ENCODE peak calls at places on chromosomes 7 and 10, in ten cellular contexts. One of them, this sample, is unnamed.

GRCh38 chr10:100109670-100110069 is 28.0 kb upstream of the CPN1 start:
- DNase-seq in heart right ventricle: no peak
- DNase-seq in glutamatergic neuron: no peak
- DNase-seq in A673: no peak
- DNase-seq in endothelial cell: no peak
- DNase-seq in IMR-90: no peak
- DNase-seq in NB4: no peak
- DNase-seq in astrocyte of the spinal cord: no peak
- DNase-seq in mesothelial cell of epicardium: no peak
- DNase-seq in Peyer's patch: no peak
- DNase-seq in this sample: no peak

GRCh38 chr10:29957887-29958330 is 101.5 kb downstream of the JCAD start:
- DNase-seq in mesothelial cell of epicardium: no peak
- DNase-seq in astrocyte of the spinal cord: peak; percentile 50
- DNase-seq in A673: no peak
- DNase-seq in endothelial cell: no peak
- DNase-seq in NB4: peak; percentile 7
- DNase-seq in Peyer's patch: no peak
- DNase-seq in IMR-90: no peak
- DNase-seq in glutamatergic neuron: peak; percentile 22
- DNase-seq in heart right ventricle: peak; percentile 16
- DNase-seq in this sample: no peak

GRCh38 chr10:12844796-12845524 is 156.6 kb downstream of the CCDC3 start:
- DNase-seq in NB4: no peak
- DNase-seq in astrocyte of the spinal cord: peak; percentile 90
- DNase-seq in heart right ventricle: peak; percentile 57
- DNase-seq in Peyer's patch: no peak
- DNase-seq in glutamatergic neuron: no peak
- DNase-seq in IMR-90: peak; percentile 91
- DNase-seq in mesothelial cell of epicardium: peak; percentile 53
- DNase-seq in A673: peak; percentile 69
- DNase-seq in endothelial cell: no peak
- DNase-seq in this sample: no peak

GRCh38 chr7:103988468-103989199 is 824 bp downstream of the RELN start:
- DNase-seq in Peyer's patch: no peak
- DNase-seq in endothelial cell: peak; percentile 12
- DNase-seq in A673: peak; percentile 11
- DNase-seq in IMR-90: no peak
- DNase-seq in glutamatergic neuron: peak; percentile 33
- DNase-seq in astrocyte of the spinal cord: peak; percentile 19
- DNase-seq in NB4: no peak
- DNase-seq in heart right ventricle: no peak
- DNase-seq in mesothelial cell of epicardium: no peak
- DNase-seq in this sample: no peak

GRCh38 chr10:104099274-104099673 is 13.6 kb upstream of the COL17A1 start:
- DNase-seq in mesothelial cell of epicardium: no peak
- DNase-seq in A673: no peak
- DNase-seq in glutamatergic neuron: no peak
- DNase-seq in NB4: no peak
- DNase-seq in heart right ventricle: no peak
- DNase-seq in Peyer's patch: no peak
- DNase-seq in IMR-90: peak; percentile 75
- DNase-seq in endothelial cell: no peak
- DNase-seq in astrocyte of the spinal cord: peak; percentile 37
- DNase-seq in this sample: no peak

GRCh38 chr7:143299840-143300239 is 11.7 kb downstream of the CASP2 start:
- DNase-seq in heart right ventricle: no peak
- DNase-seq in glutamatergic neuron: peak; percentile 67
- DNase-seq in IMR-90: no peak
- DNase-seq in Peyer's patch: peak; percentile 82
- DNase-seq in A673: peak; percentile 47
- DNase-seq in mesothelial cell of epicardium: no peak
- DNase-seq in astrocyte of the spinal cord: no peak
- DNase-seq in NB4: peak; percentile 78
- DNase-seq in endothelial cell: peak; percentile 66
- DNase-seq in this sample: no peak

GRCh38 chr10:132898391-132899053 is 43.8 kb downstream of the CFAP46 start:
- DNase-seq in Peyer's patch: peak; percentile 39
- DNase-seq in A673: no peak
- DNase-seq in astrocyte of the spinal cord: no peak
- DNase-seq in IMR-90: no peak
- DNase-seq in heart right ventricle: no peak
- DNase-seq in endothelial cell: no peak
- DNase-seq in NB4: no peak
- DNase-seq in mesothelial cell of epicardium: no peak
- DNase-seq in glutamatergic neuron: peak; percentile 13
- DNase-seq in this sample: no peak

GRCh38 chr7:39937366-39938153 is 12.5 kb upstream of the CDK13 start:
- DNase-seq in heart right ventricle: no peak
- DNase-seq in A673: no peak
- DNase-seq in astrocyte of the spinal cord: no peak
- DNase-seq in NB4: no peak
- DNase-seq in mesothelial cell of epicardium: no peak
- DNase-seq in glutamatergic neuron: no peak
- DNase-seq in endothelial cell: no peak
- DNase-seq in IMR-90: no peak
- DNase-seq in Peyer's patch: no peak
- DNase-seq in this sample: no peak

DNA sequence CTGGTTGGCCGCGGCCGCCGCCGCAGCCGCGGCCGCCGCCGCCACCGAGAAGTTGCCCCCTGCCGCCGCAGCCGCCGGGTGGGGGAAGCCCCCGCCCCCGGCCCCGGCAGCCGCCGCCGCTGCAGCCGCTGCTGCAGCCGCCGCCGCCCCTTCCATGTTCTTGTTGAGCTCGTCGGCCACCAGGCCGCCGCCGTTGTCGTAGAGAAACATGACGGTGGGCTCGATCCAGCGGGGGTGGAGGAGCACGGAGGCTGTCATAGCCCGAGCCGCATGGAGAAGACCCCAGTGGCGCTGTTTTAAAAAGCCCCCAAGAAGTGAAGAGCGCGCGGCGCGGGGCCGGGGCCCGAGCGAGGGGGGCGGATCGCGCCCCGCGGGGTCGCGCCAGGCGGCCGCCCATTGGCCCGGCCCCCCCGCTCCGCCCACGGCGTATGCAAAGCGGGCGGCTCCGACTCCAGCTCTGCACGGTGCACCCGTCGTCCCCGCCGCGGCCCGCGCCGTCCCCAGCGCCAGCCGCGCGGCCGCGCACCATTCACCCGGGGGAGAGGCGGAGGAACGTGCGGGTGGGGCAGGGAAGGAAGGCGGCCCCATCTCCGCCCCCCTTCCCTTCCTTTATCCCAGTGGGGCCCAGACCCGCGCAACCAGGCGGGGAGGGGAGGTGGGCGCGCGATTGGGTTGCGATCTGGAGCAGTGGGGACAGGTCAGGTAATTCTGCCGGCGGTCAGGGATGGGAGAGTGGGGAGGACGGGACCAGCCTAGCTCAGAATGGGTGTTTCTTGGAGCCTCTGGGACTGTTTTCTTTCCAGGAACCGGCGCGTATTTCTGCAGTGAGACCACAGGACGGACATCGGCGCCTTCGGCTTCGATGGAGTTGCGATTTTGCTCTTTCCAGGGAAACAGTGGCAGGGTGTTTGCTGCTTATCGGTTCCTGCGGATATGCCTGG is at the start of gene HOXA13:
- DNase-seq in Peyer's patch: no peak
- DNase-seq in glutamatergic neuron: peak; percentile 64
- DNase-seq in heart right ventricle: no peak
- DNase-seq in IMR-90: no peak
- DNase-seq in A673: peak; percentile 45
- DNase-seq in NB4: peak; percentile 97
- DNase-seq in mesothelial cell of epicardium: peak; percentile 72
- DNase-seq in astrocyte of the spinal cord: no peak
- DNase-seq in endothelial cell: no peak
- DNase-seq in this sample: no peak
- TF ChIP-seq CTCF in Peyer's patch: no peak
- TF ChIP-seq CTCF in glutamatergic neuron: no peak
- TF ChIP-seq CTCF in heart right ventricle: no peak
- TF ChIP-seq CTCF in IMR-90: no peak
- TF ChIP-seq CTCF in A673: no peak
- TF ChIP-seq CTCF in NB4: no peak
- TF ChIP-seq CTCF in mesothelial cell of epicardium: no peak
- TF ChIP-seq CTCF in astrocyte of the spinal cord: no peak
- TF ChIP-seq CTCF in endothelial cell: no peak
- TF ChIP-seq CTCF in this sample: no peak

GRCh38 chr7:154795437-154795836 is 207.5 kb downstream of the PAXIP1 start:
- DNase-seq in heart right ventricle: no peak
- DNase-seq in astrocyte of the spinal cord: no peak
- DNase-seq in endothelial cell: no peak
- DNase-seq in IMR-90: no peak
- DNase-seq in glutamatergic neuron: no peak
- DNase-seq in mesothelial cell of epicardium: no peak
- DNase-seq in A673: no peak
- DNase-seq in NB4: no peak
- DNase-seq in Peyer's patch: no peak
- DNase-seq in this sample: no peak

GRCh38 chr7:154792436-154793055 is 210.4 kb downstream of the PAXIP1 start:
- DNase-seq in mesothelial cell of epicardium: no peak
- DNase-seq in heart right ventricle: no peak
- DNase-seq in glutamatergic neuron: no peak
- DNase-seq in A673: no peak
- DNase-seq in astrocyte of the spinal cord: no peak
- DNase-seq in NB4: no peak
- DNase-seq in endothelial cell: no peak
- DNase-seq in Peyer's patch: no peak
- DNase-seq in IMR-90: no peak
- DNase-seq in this sample: no peak

GRCh38 chr7:154795014-154795413 is 207.9 kb downstream of the PAXIP1 start:
- DNase-seq in IMR-90: no peak
- DNase-seq in astrocyte of the spinal cord: no peak
- DNase-seq in glutamatergic neuron: no peak
- DNase-seq in NB4: peak; percentile 15
- DNase-seq in Peyer's patch: no peak
- DNase-seq in mesothelial cell of epicardium: no peak
- DNase-seq in heart right ventricle: no peak
- DNase-seq in endothelial cell: no peak
- DNase-seq in A673: no peak
- DNase-seq in this sample: no peak

GRCh38 chr7:154791611-154792010 is 211.3 kb downstream of the PAXIP1 start:
- DNase-seq in A673: no peak
- DNase-seq in Peyer's patch: no peak
- DNase-seq in NB4: no peak
- DNase-seq in glutamatergic neuron: no peak
- DNase-seq in IMR-90: no peak
- DNase-seq in mesothelial cell of epicardium: no peak
- DNase-seq in heart right ventricle: no peak
- DNase-seq in astrocyte of the spinal cord: no peak
- DNase-seq in endothelial cell: no peak
- DNase-seq in this sample: no peak

DNA sequence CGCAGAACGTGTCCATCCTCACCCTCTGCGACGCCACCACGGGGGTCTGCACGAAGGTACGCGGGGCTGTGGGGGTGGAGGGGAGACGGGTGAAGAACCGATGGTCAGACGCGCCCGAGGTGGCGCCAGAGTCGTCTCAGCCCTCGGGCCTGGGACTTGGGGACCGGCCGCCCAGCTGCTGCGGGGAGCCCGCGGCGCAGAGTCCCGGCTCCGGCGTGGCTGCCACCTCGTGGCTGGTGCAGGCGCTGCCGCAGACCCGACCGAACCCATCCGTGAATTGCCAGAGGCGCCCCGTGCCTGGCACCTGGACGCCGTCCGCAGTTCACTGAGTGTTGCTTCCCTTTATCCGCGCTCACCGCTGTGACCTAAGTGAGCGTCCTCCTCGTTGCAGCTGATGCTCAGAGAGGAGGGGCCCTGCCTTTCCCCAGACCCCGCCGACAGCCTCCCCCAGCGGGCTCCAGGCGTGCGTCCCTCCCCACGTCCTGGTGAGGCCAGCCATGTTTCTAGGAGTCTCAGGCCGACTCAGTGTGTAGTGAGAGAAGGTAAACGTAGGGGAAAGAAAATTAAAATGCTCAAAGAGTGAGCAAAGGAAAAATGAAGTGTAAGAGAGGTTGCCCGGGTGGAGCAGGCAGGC is 208.7 kb downstream of the PAXIP1 start:
- DNase-seq in glutamatergic neuron: no peak
- DNase-seq in mesothelial cell of epicardium: peak; percentile 62
- DNase-seq in NB4: no peak
- DNase-seq in astrocyte of the spinal cord: no peak
- DNase-seq in heart right ventricle: no peak
- DNase-seq in endothelial cell: peak; percentile 79
- DNase-seq in A673: peak; percentile 7
- DNase-seq in IMR-90: no peak
- DNase-seq in Peyer's patch: no peak
- DNase-seq in this sample: no peak
- TF ChIP-seq CTCF in glutamatergic neuron: no peak
- TF ChIP-seq CTCF in mesothelial cell of epicardium: peak; percentile 49
- TF ChIP-seq CTCF in NB4: no peak
- TF ChIP-seq CTCF in astrocyte of the spinal cord: no peak
- TF ChIP-seq CTCF in heart right ventricle: peak; percentile 47
- TF ChIP-seq CTCF in endothelial cell: peak; percentile 64
- TF ChIP-seq CTCF in A673: peak; percentile 50
- TF ChIP-seq CTCF in IMR-90: no peak
- TF ChIP-seq CTCF in Peyer's patch: no peak
- TF ChIP-seq CTCF in this sample: peak; percentile 45

DNA sequence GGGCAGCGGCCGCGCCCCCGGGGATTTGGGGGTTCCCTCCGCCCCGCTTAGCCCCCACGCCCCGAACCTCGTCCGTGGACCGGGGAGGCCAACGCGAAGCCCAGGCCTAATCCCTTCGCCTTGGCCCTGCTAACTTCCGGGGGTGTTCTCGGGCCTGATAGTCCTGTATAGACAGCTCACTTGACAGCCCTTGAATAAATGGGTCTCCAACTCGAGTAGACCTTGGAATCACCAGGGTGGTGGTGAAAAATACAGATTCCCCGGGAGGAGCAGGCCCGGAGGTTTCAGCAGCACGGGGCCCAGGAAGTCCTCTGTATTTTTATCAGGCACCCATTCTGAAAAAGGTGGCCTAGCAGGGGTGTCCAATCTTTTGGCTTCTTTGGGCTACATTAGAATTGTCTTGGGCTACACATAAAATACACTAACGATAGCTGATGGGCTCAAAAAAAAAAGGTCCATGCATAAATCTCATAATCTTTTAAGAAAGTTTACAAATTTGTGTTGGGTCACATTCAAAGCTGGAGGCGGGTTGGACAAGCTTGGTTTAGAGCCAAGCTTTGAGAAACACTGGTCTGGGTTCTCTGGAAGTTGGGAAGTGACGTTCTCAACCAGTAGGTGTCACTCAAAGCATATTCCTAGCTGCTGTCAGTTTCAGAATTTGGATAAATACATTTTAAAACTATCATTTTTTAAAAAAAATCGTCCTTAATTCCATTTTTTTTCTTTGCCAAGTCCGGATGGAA is 221.7 kb downstream of the PHTF2 start:
- DNase-seq in astrocyte of the spinal cord: peak; percentile 81
- DNase-seq in endothelial cell: peak; percentile 48
- DNase-seq in IMR-90: peak; percentile 91
- DNase-seq in NB4: peak; percentile 82
- DNase-seq in glutamatergic neuron: peak; percentile 26
- DNase-seq in A673: peak; percentile 86
- DNase-seq in mesothelial cell of epicardium: peak; percentile 45
- DNase-seq in heart right ventricle: peak; percentile 82
- DNase-seq in Peyer's patch: peak; percentile 72
- DNase-seq in this sample: no peak
- TF ChIP-seq CTCF in astrocyte of the spinal cord: peak; percentile 66
- TF ChIP-seq CTCF in endothelial cell: peak; percentile 67
- TF ChIP-seq CTCF in IMR-90: peak; percentile 86
- TF ChIP-seq CTCF in NB4: peak; percentile 84
- TF ChIP-seq CTCF in glutamatergic neuron: peak; percentile 70
- TF ChIP-seq CTCF in A673: peak; percentile 85
- TF ChIP-seq CTCF in mesothelial cell of epicardium: peak; percentile 58
- TF ChIP-seq CTCF in heart right ventricle: peak; percentile 82
- TF ChIP-seq CTCF in Peyer's patch: peak; percentile 54
- TF ChIP-seq CTCF in this sample: peak; percentile 58

GRCh38 chr7:72163266-72163665 is 248.9 kb downstream of the CALN1 start:
- DNase-seq in mesothelial cell of epicardium: no peak
- DNase-seq in IMR-90: no peak
- DNase-seq in NB4: no peak
- DNase-seq in heart right ventricle: no peak
- DNase-seq in astrocyte of the spinal cord: no peak
- DNase-seq in A673: no peak
- DNase-seq in endothelial cell: no peak
- DNase-seq in glutamatergic neuron: no peak
- DNase-seq in Peyer's patch: no peak
- DNase-seq in this sample: no peak

DNA sequence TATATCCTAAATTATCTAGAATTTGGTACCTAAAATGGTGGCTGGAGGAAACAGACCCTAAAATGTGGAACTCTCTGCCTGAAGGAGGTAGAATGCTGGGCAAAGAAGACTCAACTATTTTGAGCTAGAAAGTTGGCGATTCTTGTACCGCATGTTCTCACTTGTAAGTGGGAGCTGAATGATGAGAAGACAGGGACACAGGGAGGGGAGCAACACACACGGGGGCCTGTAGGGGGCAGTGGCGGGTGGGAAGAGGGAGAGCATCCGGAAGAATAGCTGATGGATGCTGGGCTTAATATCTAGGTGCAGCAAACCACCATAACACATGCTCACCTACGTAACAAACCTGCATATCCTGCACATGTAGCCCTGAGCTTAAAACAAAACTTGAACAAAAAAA is 250.6 kb downstream of the CALN1 start:
- DNase-seq in glutamatergic neuron: peak; percentile 26
- DNase-seq in Peyer's patch: no peak
- DNase-seq in heart right ventricle: no peak
- DNase-seq in mesothelial cell of epicardium: no peak
- DNase-seq in astrocyte of the spinal cord: no peak
- DNase-seq in NB4: peak; percentile 19
- DNase-seq in IMR-90: no peak
- DNase-seq in A673: no peak
- DNase-seq in endothelial cell: no peak
- DNase-seq in this sample: no peak
- TF ChIP-seq CTCF in glutamatergic neuron: no peak
- TF ChIP-seq CTCF in Peyer's patch: no peak
- TF ChIP-seq CTCF in heart right ventricle: no peak
- TF ChIP-seq CTCF in mesothelial cell of epicardium: no peak
- TF ChIP-seq CTCF in astrocyte of the spinal cord: no peak
- TF ChIP-seq CTCF in NB4: peak; percentile 45
- TF ChIP-seq CTCF in IMR-90: no peak
- TF ChIP-seq CTCF in A673: no peak
- TF ChIP-seq CTCF in endothelial cell: peak; percentile 27
- TF ChIP-seq CTCF in this sample: no peak